ENCODE peak calls at places on chromosomes 3 and 15, in eight cellular contexts. One of them, this sample, is unnamed.

GRCh38 chr15:38647683-38648082 is 83.1 kb upstream of the RASGRP1 start:
- DNase-seq in AG04449: no peak
- DNase-seq in brain microvascular endothelial cell: no peak
- DNase-seq in IMR-90: peak; percentile 19
- DNase-seq in BJ: no peak
- DNase-seq in neural crest cell: no peak
- DNase-seq in activated B cell treated with CpG ODN at 0.5 μM for 24 hours: no peak
- DNase-seq in transverse colon: no peak
- DNase-seq in this sample: no peak

GRCh38 chr3:86793786-86794185 is 197.2 kb downstream of the VGLL3 start:
- DNase-seq in AG04449: peak; percentile 92
- DNase-seq in brain microvascular endothelial cell: peak; percentile 88
- DNase-seq in IMR-90: peak; percentile 97
- DNase-seq in BJ: peak; percentile 92
- DNase-seq in neural crest cell: no peak
- DNase-seq in activated B cell treated with CpG ODN at 0.5 μM for 24 hours: no peak
- DNase-seq in transverse colon: no peak
- DNase-seq in this sample: peak; percentile 90

GRCh38 chr3:162994165-162994564 is 1497.6 kb downstream of the OTOL1 start:
- DNase-seq in AG04449: no peak
- DNase-seq in brain microvascular endothelial cell: no peak
- DNase-seq in IMR-90: no peak
- DNase-seq in BJ: no peak
- DNase-seq in neural crest cell: no peak
- DNase-seq in activated B cell treated with CpG ODN at 0.5 μM for 24 hours: no peak
- DNase-seq in transverse colon: no peak
- DNase-seq in this sample: no peak

GRCh38 chr3:193771736-193772135 is 178.7 kb downstream of the OPA1 start:
- DNase-seq in AG04449: no peak
- DNase-seq in brain microvascular endothelial cell: no peak
- DNase-seq in IMR-90: no peak
- DNase-seq in BJ: no peak
- DNase-seq in neural crest cell: no peak
- DNase-seq in activated B cell treated with CpG ODN at 0.5 μM for 24 hours: no peak
- DNase-seq in transverse colon: no peak
- DNase-seq in this sample: no peak

GRCh38 chr15:69963375-69963774 is 134.3 kb downstream of the TLE3 start:
- DNase-seq in AG04449: no peak
- DNase-seq in brain microvascular endothelial cell: no peak
- DNase-seq in IMR-90: no peak
- DNase-seq in BJ: no peak
- DNase-seq in neural crest cell: no peak
- DNase-seq in activated B cell treated with CpG ODN at 0.5 μM for 24 hours: no peak
- DNase-seq in transverse colon: no peak
- DNase-seq in this sample: no peak

GRCh38 chr3:151976211-151977050 is 103.0 kb downstream of the SUCNR1 start:
- DNase-seq in AG04449: peak; percentile 97
- DNase-seq in brain microvascular endothelial cell: peak; percentile 95
- DNase-seq in IMR-90: peak; percentile 96
- DNase-seq in BJ: peak; percentile 97
- DNase-seq in neural crest cell: no peak
- DNase-seq in activated B cell treated with CpG ODN at 0.5 μM for 24 hours: no peak
- DNase-seq in transverse colon: no peak
- DNase-seq in this sample: peak; percentile 71

GRCh38 chr3:195003006-195003892 is 267.7 kb downstream of the XXYLT1 start:
- DNase-seq in AG04449: no peak
- DNase-seq in brain microvascular endothelial cell: no peak
- DNase-seq in IMR-90: no peak
- DNase-seq in BJ: no peak
- DNase-seq in neural crest cell: no peak
- DNase-seq in activated B cell treated with CpG ODN at 0.5 μM for 24 hours: no peak
- DNase-seq in transverse colon: peak; percentile 26
- DNase-seq in this sample: peak; percentile 22

GRCh38 chr15:89797678-89798201 is 16.9 kb downstream of the ANPEP start:
- DNase-seq in AG04449: no peak
- DNase-seq in brain microvascular endothelial cell: no peak
- DNase-seq in IMR-90: no peak
- DNase-seq in BJ: no peak
- DNase-seq in neural crest cell: no peak
- DNase-seq in activated B cell treated with CpG ODN at 0.5 μM for 24 hours: no peak
- DNase-seq in transverse colon: no peak
- DNase-seq in this sample: no peak

GRCh38 chr15:82040395-82040794 is 5.4 kb downstream of the MEX3B start:
- DNase-seq in AG04449: no peak
- DNase-seq in brain microvascular endothelial cell: no peak
- DNase-seq in IMR-90: peak; percentile 14
- DNase-seq in BJ: no peak
- DNase-seq in neural crest cell: no peak
- DNase-seq in activated B cell treated with CpG ODN at 0.5 μM for 24 hours: no peak
- DNase-seq in transverse colon: no peak
- DNase-seq in this sample: no peak

GRCh38 chr15:81093961-81094360 is 40.1 kb upstream of the CFAP161 start:
- DNase-seq in AG04449: no peak
- DNase-seq in brain microvascular endothelial cell: no peak
- DNase-seq in IMR-90: no peak
- DNase-seq in BJ: no peak
- DNase-seq in neural crest cell: no peak
- DNase-seq in activated B cell treated with CpG ODN at 0.5 μM for 24 hours: no peak
- DNase-seq in transverse colon: no peak
- DNase-seq in this sample: no peak

GRCh38 chr3:184678317-184679055 is 33.4 kb downstream of the MAGEF1 start:
- DNase-seq in AG04449: no peak
- DNase-seq in brain microvascular endothelial cell: no peak
- DNase-seq in IMR-90: no peak
- DNase-seq in BJ: no peak
- DNase-seq in neural crest cell: no peak
- DNase-seq in activated B cell treated with CpG ODN at 0.5 μM for 24 hours: no peak
- DNase-seq in transverse colon: no peak
- DNase-seq in this sample: no peak

GRCh38 chr3:87227835-87228144 is 681 bp downstream of the CHMP2B start:
- DNase-seq in AG04449: no peak
- DNase-seq in brain microvascular endothelial cell: no peak
- DNase-seq in IMR-90: peak; percentile 1
- DNase-seq in BJ: no peak
- DNase-seq in neural crest cell: no peak
- DNase-seq in activated B cell treated with CpG ODN at 0.5 μM for 24 hours: no peak
- DNase-seq in transverse colon: no peak
- DNase-seq in this sample: no peak

GRCh38 chr3:45683417-45684326 is 5.5 kb upstream of the SACM1L start:
- DNase-seq in AG04449: no peak
- DNase-seq in brain microvascular endothelial cell: no peak
- DNase-seq in IMR-90: no peak
- DNase-seq in BJ: no peak
- DNase-seq in neural crest cell: no peak
- DNase-seq in activated B cell treated with CpG ODN at 0.5 μM for 24 hours: no peak
- DNase-seq in transverse colon: no peak
- DNase-seq in this sample: no peak

GRCh38 chr15:75647370-75648155 is at the start of gene SNX33:
- DNase-seq in AG04449: no peak
- DNase-seq in brain microvascular endothelial cell: peak; percentile 75
- DNase-seq in IMR-90: peak; percentile 89
- DNase-seq in BJ: no peak
- DNase-seq in neural crest cell: peak; percentile 65
- DNase-seq in activated B cell treated with CpG ODN at 0.5 μM for 24 hours: peak; percentile 46
- DNase-seq in transverse colon: peak; percentile 84
- DNase-seq in this sample: peak; percentile 66

GRCh38 chr3:129014793-129015345 is 13.8 kb downstream of the EFCC1 start:
- DNase-seq in AG04449: no peak
- DNase-seq in brain microvascular endothelial cell: no peak
- DNase-seq in IMR-90: no peak
- DNase-seq in BJ: no peak
- DNase-seq in neural crest cell: no peak
- DNase-seq in activated B cell treated with CpG ODN at 0.5 μM for 24 hours: no peak
- DNase-seq in transverse colon: no peak
- DNase-seq in this sample: no peak

GRCh38 chr3:38960042-38960622 is 91.6 kb downstream of the SCN11A start:
- DNase-seq in AG04449: no peak
- DNase-seq in brain microvascular endothelial cell: no peak
- DNase-seq in IMR-90: peak; percentile 18
- DNase-seq in BJ: no peak
- DNase-seq in neural crest cell: no peak
- DNase-seq in activated B cell treated with CpG ODN at 0.5 μM for 24 hours: no peak
- DNase-seq in transverse colon: no peak
- DNase-seq in this sample: peak; percentile 11

GRCh38 chr3:72820405-72820804 is 27.8 kb downstream of the SHQ1 start:
- DNase-seq in AG04449: no peak
- DNase-seq in brain microvascular endothelial cell: peak; percentile 41
- DNase-seq in IMR-90: peak; percentile 58
- DNase-seq in BJ: no peak
- DNase-seq in neural crest cell: no peak
- DNase-seq in activated B cell treated with CpG ODN at 0.5 μM for 24 hours: no peak
- DNase-seq in transverse colon: peak; percentile 31
- DNase-seq in this sample: peak; percentile 34

GRCh38 chr15:89341316-89342005 is 6.8 kb upstream of the POLG start:
- DNase-seq in AG04449: no peak
- DNase-seq in brain microvascular endothelial cell: no peak
- DNase-seq in IMR-90: no peak
- DNase-seq in BJ: no peak
- DNase-seq in neural crest cell: no peak
- DNase-seq in activated B cell treated with CpG ODN at 0.5 μM for 24 hours: no peak
- DNase-seq in transverse colon: no peak
- DNase-seq in this sample: no peak

GRCh38 chr3:181719298-181719859 is 7.7 kb downstream of the SOX2 start:
- DNase-seq in AG04449: no peak
- DNase-seq in brain microvascular endothelial cell: no peak
- DNase-seq in IMR-90: no peak
- DNase-seq in BJ: no peak
- DNase-seq in neural crest cell: no peak
- DNase-seq in activated B cell treated with CpG ODN at 0.5 μM for 24 hours: no peak
- DNase-seq in transverse colon: no peak
- DNase-seq in this sample: no peak

GRCh38 chr3:149393355-149394165 is 16.1 kb upstream of the TM4SF1 start:
- DNase-seq in AG04449: no peak
- DNase-seq in brain microvascular endothelial cell: peak; percentile 84
- DNase-seq in IMR-90: peak; percentile 83
- DNase-seq in BJ: no peak
- DNase-seq in neural crest cell: peak; percentile 61
- DNase-seq in activated B cell treated with CpG ODN at 0.5 μM for 24 hours: no peak
- DNase-seq in transverse colon: peak; percentile 71
- DNase-seq in this sample: no peak

GRCh38 chr15:100602822-100603393 is 519 bp downstream of the ASB7 start:
- DNase-seq in AG04449: no peak
- DNase-seq in brain microvascular endothelial cell: peak; percentile 22
- DNase-seq in IMR-90: peak; percentile 20
- DNase-seq in BJ: no peak
- DNase-seq in neural crest cell: no peak
- DNase-seq in activated B cell treated with CpG ODN at 0.5 μM for 24 hours: no peak
- DNase-seq in transverse colon: peak; percentile 43
- DNase-seq in this sample: no peak

GRCh38 chr3:63494646-63495045 is 157.8 kb upstream of the SNTN start:
- DNase-seq in AG04449: no peak
- DNase-seq in brain microvascular endothelial cell: no peak
- DNase-seq in IMR-90: no peak
- DNase-seq in BJ: no peak
- DNase-seq in neural crest cell: no peak
- DNase-seq in activated B cell treated with CpG ODN at 0.5 μM for 24 hours: no peak
- DNase-seq in transverse colon: no peak
- DNase-seq in this sample: no peak

GRCh38 chr15:45795487-45796069 is 160.7 kb downstream of the SQOR start:
- DNase-seq in AG04449: no peak
- DNase-seq in brain microvascular endothelial cell: peak; percentile 24
- DNase-seq in IMR-90: peak; percentile 24
- DNase-seq in BJ: peak; percentile 4
- DNase-seq in neural crest cell: peak; percentile 18
- DNase-seq in activated B cell treated with CpG ODN at 0.5 μM for 24 hours: no peak
- DNase-seq in transverse colon: peak; percentile 48
- DNase-seq in this sample: no peak

GRCh38 chr15:48385431-48385830 is 54.2 kb downstream of the DUT start:
- DNase-seq in AG04449: peak; percentile 98
- DNase-seq in brain microvascular endothelial cell: peak; percentile 68
- DNase-seq in IMR-90: peak; percentile 96
- DNase-seq in BJ: peak; percentile 85
- DNase-seq in neural crest cell: no peak
- DNase-seq in activated B cell treated with CpG ODN at 0.5 μM for 24 hours: no peak
- DNase-seq in transverse colon: no peak
- DNase-seq in this sample: peak; percentile 97

GRCh38 chr3:24060055-24060454 is 115.0 kb downstream of the NR1D2 start:
- DNase-seq in AG04449: no peak
- DNase-seq in brain microvascular endothelial cell: peak; percentile 78
- DNase-seq in IMR-90: peak; percentile 53
- DNase-seq in BJ: peak; percentile 39
- DNase-seq in neural crest cell: no peak
- DNase-seq in activated B cell treated with CpG ODN at 0.5 μM for 24 hours: no peak
- DNase-seq in transverse colon: no peak
- DNase-seq in this sample: no peak

GRCh38 chr3:40109641-40110490 is 199.6 kb upstream of the EIF1B start:
- DNase-seq in AG04449: no peak
- DNase-seq in brain microvascular endothelial cell: no peak
- DNase-seq in IMR-90: no peak
- DNase-seq in BJ: no peak
- DNase-seq in neural crest cell: no peak
- DNase-seq in activated B cell treated with CpG ODN at 0.5 μM for 24 hours: no peak
- DNase-seq in transverse colon: no peak
- DNase-seq in this sample: no peak
- TF ChIP-seq CTCF in AG04449: peak; percentile 59
- TF ChIP-seq CTCF in brain microvascular endothelial cell: peak; percentile 57
- TF ChIP-seq CTCF in IMR-90: no peak
- TF ChIP-seq CTCF in BJ: peak; percentile 64
- TF ChIP-seq CTCF in neural crest cell: peak; percentile 37
- TF ChIP-seq CTCF in activated B cell treated with CpG ODN at 0.5 μM for 24 hours: no peak
- TF ChIP-seq CTCF in transverse colon: no peak
- TF ChIP-seq CTCF in this sample: peak; percentile 51

GRCh38 chr3:1998739-1999138 is 99.9 kb upstream of the CNTN4 start:
- DNase-seq in AG04449: no peak
- DNase-seq in brain microvascular endothelial cell: no peak
- DNase-seq in IMR-90: no peak
- DNase-seq in BJ: no peak
- DNase-seq in neural crest cell: no peak
- DNase-seq in activated B cell treated with CpG ODN at 0.5 μM for 24 hours: no peak
- DNase-seq in transverse colon: no peak
- DNase-seq in this sample: no peak
- TF ChIP-seq CTCF in AG04449: no peak
- TF ChIP-seq CTCF in brain microvascular endothelial cell: no peak
- TF ChIP-seq CTCF in IMR-90: no peak
- TF ChIP-seq CTCF in BJ: no peak
- TF ChIP-seq CTCF in neural crest cell: no peak
- TF ChIP-seq CTCF in activated B cell treated with CpG ODN at 0.5 μM for 24 hours: no peak
- TF ChIP-seq CTCF in transverse colon: no peak
- TF ChIP-seq CTCF in this sample: no peak

DNA sequence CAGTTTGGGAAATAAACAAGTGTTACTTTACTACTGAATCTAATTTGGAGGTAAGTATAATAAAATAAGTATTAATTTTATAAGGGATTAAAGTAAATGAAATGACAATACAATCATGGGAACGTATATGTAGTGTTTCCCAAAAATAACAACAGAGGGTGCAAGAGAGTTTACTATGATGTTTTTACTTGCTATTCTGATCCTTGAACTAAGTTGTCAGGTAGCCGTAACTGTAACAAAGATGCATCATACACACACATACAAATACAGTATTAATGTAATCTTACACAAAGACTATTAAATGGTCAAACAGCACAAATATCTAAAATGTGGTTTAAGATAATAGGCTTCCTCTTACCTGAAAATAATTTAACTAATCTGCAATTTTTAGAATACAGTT is 311.4 kb downstream of the TBC1D5 start:
- DNase-seq in AG04449: no peak
- DNase-seq in brain microvascular endothelial cell: no peak
- DNase-seq in IMR-90: peak; percentile 53
- DNase-seq in BJ: no peak
- DNase-seq in neural crest cell: no peak
- DNase-seq in activated B cell treated with CpG ODN at 0.5 μM for 24 hours: no peak
- DNase-seq in transverse colon: no peak
- DNase-seq in this sample: no peak
- TF ChIP-seq CTCF in AG04449: peak; percentile 33
- TF ChIP-seq CTCF in brain microvascular endothelial cell: peak; percentile 26
- TF ChIP-seq CTCF in IMR-90: peak; percentile 55
- TF ChIP-seq CTCF in BJ: peak; percentile 39
- TF ChIP-seq CTCF in neural crest cell: peak; percentile 71
- TF ChIP-seq CTCF in activated B cell treated with CpG ODN at 0.5 μM for 24 hours: peak; percentile 23
- TF ChIP-seq CTCF in transverse colon: peak; percentile 42
- TF ChIP-seq CTCF in this sample: peak; percentile 47

GRCh38 chr3:190122198-190122771 is 1.6 kb upstream of the P3H2 start:
- DNase-seq in AG04449: no peak
- DNase-seq in brain microvascular endothelial cell: peak; percentile 73
- DNase-seq in IMR-90: peak; percentile 83
- DNase-seq in BJ: no peak
- DNase-seq in neural crest cell: no peak
- DNase-seq in activated B cell treated with CpG ODN at 0.5 μM for 24 hours: no peak
- DNase-seq in transverse colon: no peak
- DNase-seq in this sample: no peak
- TF ChIP-seq CTCF in AG04449: no peak
- TF ChIP-seq CTCF in brain microvascular endothelial cell: no peak
- TF ChIP-seq CTCF in IMR-90: no peak
- TF ChIP-seq CTCF in BJ: no peak
- TF ChIP-seq CTCF in neural crest cell: no peak
- TF ChIP-seq CTCF in activated B cell treated with CpG ODN at 0.5 μM for 24 hours: no peak
- TF ChIP-seq CTCF in transverse colon: no peak
- TF ChIP-seq CTCF in this sample: no peak

This sample was measured in AG09319.